ENCODE peak calls at places on chromosomes 2 and 18, in eight cellular contexts. One of them, this sample, is unnamed.

GRCh38 chr2:112644155-112644932 is 1.4 kb upstream of the SLC20A1 start:
- DNase-seq in stimulated activated naive CD8-positive, alpha-beta T cell treated with anti-CD3 and anti-CD28 coated beads, Interleukin-15, Interleukin-2, amounts not matched to agents 100 U/mL and 50 U/mL, for 24 hours: no peak
- DNase-seq in NCI-H1048: no peak
- DNase-seq in activated CD4-positive, alpha-beta T cell treated with anti-CD3 and anti-CD28 coated beads, Interleukin-2, amount 50 U/mL, for 4 hours: no peak
- DNase-seq in AG08395: no peak
- DNase-seq in GM12878: no peak
- DNase-seq in activated CD8-positive, alpha-beta memory T cell treated with anti-CD3 and anti-CD28 coated beads for 48 hours: no peak
- DNase-seq in DMS53: peak; percentile 49
- DNase-seq in this sample: no peak

GRCh38 chr18:61841709-61842108 is 51.1 kb downstream of the RNF152 start:
- DNase-seq in NCI-H1048: no peak
- DNase-seq in activated CD8-positive, alpha-beta memory T cell treated with anti-CD3 and anti-CD28 coated beads for 48 hours: no peak
- DNase-seq in GM12878: no peak
- DNase-seq in AG08395: no peak
- DNase-seq in activated CD4-positive, alpha-beta T cell treated with anti-CD3 and anti-CD28 coated beads, Interleukin-2, amount 50 U/mL, for 4 hours: no peak
- DNase-seq in stimulated activated naive CD8-positive, alpha-beta T cell treated with anti-CD3 and anti-CD28 coated beads, Interleukin-15, Interleukin-2, amounts not matched to agents 100 U/mL and 50 U/mL, for 24 hours: no peak
- DNase-seq in DMS53: no peak
- DNase-seq in this sample: no peak

GRCh38 chr18:51128533-51128932 is 68.9 kb downstream of the MEX3C start:
- DNase-seq in stimulated activated naive CD8-positive, alpha-beta T cell treated with anti-CD3 and anti-CD28 coated beads, Interleukin-15, Interleukin-2, amounts not matched to agents 100 U/mL and 50 U/mL, for 24 hours: no peak
- DNase-seq in AG08395: no peak
- DNase-seq in activated CD8-positive, alpha-beta memory T cell treated with anti-CD3 and anti-CD28 coated beads for 48 hours: no peak
- DNase-seq in activated CD4-positive, alpha-beta T cell treated with anti-CD3 and anti-CD28 coated beads, Interleukin-2, amount 50 U/mL, for 4 hours: no peak
- DNase-seq in DMS53: no peak
- DNase-seq in GM12878: no peak
- DNase-seq in NCI-H1048: no peak
- DNase-seq in this sample: no peak

GRCh38 chr2:84782717-84783442 is 98.0 kb downstream of the TRABD2A start:
- DNase-seq in NCI-H1048: no peak
- DNase-seq in stimulated activated naive CD8-positive, alpha-beta T cell treated with anti-CD3 and anti-CD28 coated beads, Interleukin-15, Interleukin-2, amounts not matched to agents 100 U/mL and 50 U/mL, for 24 hours: no peak
- DNase-seq in GM12878: no peak
- DNase-seq in activated CD4-positive, alpha-beta T cell treated with anti-CD3 and anti-CD28 coated beads, Interleukin-2, amount 50 U/mL, for 4 hours: no peak
- DNase-seq in AG08395: no peak
- DNase-seq in DMS53: no peak
- DNase-seq in activated CD8-positive, alpha-beta memory T cell treated with anti-CD3 and anti-CD28 coated beads for 48 hours: no peak
- DNase-seq in this sample: no peak

GRCh38 chr2:62266433-62267038 is 70.6 kb downstream of the B3GNT2 start:
- DNase-seq in activated CD4-positive, alpha-beta T cell treated with anti-CD3 and anti-CD28 coated beads, Interleukin-2, amount 50 U/mL, for 4 hours: no peak
- DNase-seq in activated CD8-positive, alpha-beta memory T cell treated with anti-CD3 and anti-CD28 coated beads for 48 hours: no peak
- DNase-seq in GM12878: no peak
- DNase-seq in NCI-H1048: no peak
- DNase-seq in DMS53: no peak
- DNase-seq in AG08395: peak; percentile 62
- DNase-seq in stimulated activated naive CD8-positive, alpha-beta T cell treated with anti-CD3 and anti-CD28 coated beads, Interleukin-15, Interleukin-2, amounts not matched to agents 100 U/mL and 50 U/mL, for 24 hours: no peak
- DNase-seq in this sample: no peak

GRCh38 chr2:159106105-159106504 is 137.7 kb downstream of the TANC1 start:
- DNase-seq in activated CD4-positive, alpha-beta T cell treated with anti-CD3 and anti-CD28 coated beads, Interleukin-2, amount 50 U/mL, for 4 hours: no peak
- DNase-seq in AG08395: no peak
- DNase-seq in NCI-H1048: no peak
- DNase-seq in GM12878: no peak
- DNase-seq in DMS53: no peak
- DNase-seq in activated CD8-positive, alpha-beta memory T cell treated with anti-CD3 and anti-CD28 coated beads for 48 hours: no peak
- DNase-seq in stimulated activated naive CD8-positive, alpha-beta T cell treated with anti-CD3 and anti-CD28 coated beads, Interleukin-15, Interleukin-2, amounts not matched to agents 100 U/mL and 50 U/mL, for 24 hours: no peak
- DNase-seq in this sample: no peak

GRCh38 chr2:31108887-31109286 is 29.4 kb downstream of the GALNT14 start:
- DNase-seq in activated CD4-positive, alpha-beta T cell treated with anti-CD3 and anti-CD28 coated beads, Interleukin-2, amount 50 U/mL, for 4 hours: no peak
- DNase-seq in activated CD8-positive, alpha-beta memory T cell treated with anti-CD3 and anti-CD28 coated beads for 48 hours: no peak
- DNase-seq in AG08395: no peak
- DNase-seq in NCI-H1048: no peak
- DNase-seq in stimulated activated naive CD8-positive, alpha-beta T cell treated with anti-CD3 and anti-CD28 coated beads, Interleukin-15, Interleukin-2, amounts not matched to agents 100 U/mL and 50 U/mL, for 24 hours: no peak
- DNase-seq in GM12878: no peak
- DNase-seq in DMS53: no peak
- DNase-seq in this sample: no peak

GRCh38 chr2:216206821-216207220 is 97.7 kb downstream of the XRCC5 start:
- DNase-seq in GM12878: no peak
- DNase-seq in AG08395: no peak
- DNase-seq in DMS53: no peak
- DNase-seq in activated CD4-positive, alpha-beta T cell treated with anti-CD3 and anti-CD28 coated beads, Interleukin-2, amount 50 U/mL, for 4 hours: no peak
- DNase-seq in stimulated activated naive CD8-positive, alpha-beta T cell treated with anti-CD3 and anti-CD28 coated beads, Interleukin-15, Interleukin-2, amounts not matched to agents 100 U/mL and 50 U/mL, for 24 hours: no peak
- DNase-seq in NCI-H1048: no peak
- DNase-seq in activated CD8-positive, alpha-beta memory T cell treated with anti-CD3 and anti-CD28 coated beads for 48 hours: no peak
- DNase-seq in this sample: no peak

GRCh38 chr2:231530099-231531085 is at the start of gene NMUR1:
- DNase-seq in GM12878: no peak
- DNase-seq in AG08395: peak; percentile 60
- DNase-seq in activated CD4-positive, alpha-beta T cell treated with anti-CD3 and anti-CD28 coated beads, Interleukin-2, amount 50 U/mL, for 4 hours: peak; percentile 43
- DNase-seq in NCI-H1048: no peak
- DNase-seq in activated CD8-positive, alpha-beta memory T cell treated with anti-CD3 and anti-CD28 coated beads for 48 hours: peak; percentile 59
- DNase-seq in stimulated activated naive CD8-positive, alpha-beta T cell treated with anti-CD3 and anti-CD28 coated beads, Interleukin-15, Interleukin-2, amounts not matched to agents 100 U/mL and 50 U/mL, for 24 hours: peak; percentile 83
- DNase-seq in DMS53: peak; percentile 67
- DNase-seq in this sample: no peak

GRCh38 chr2:157751462-157752058 is 122.9 kb upstream of the ACVR1C start:
- DNase-seq in AG08395: no peak
- DNase-seq in GM12878: peak; percentile 36
- DNase-seq in DMS53: peak; percentile 27
- DNase-seq in activated CD4-positive, alpha-beta T cell treated with anti-CD3 and anti-CD28 coated beads, Interleukin-2, amount 50 U/mL, for 4 hours: peak; percentile 15
- DNase-seq in stimulated activated naive CD8-positive, alpha-beta T cell treated with anti-CD3 and anti-CD28 coated beads, Interleukin-15, Interleukin-2, amounts not matched to agents 100 U/mL and 50 U/mL, for 24 hours: peak; percentile 48
- DNase-seq in NCI-H1048: no peak
- DNase-seq in activated CD8-positive, alpha-beta memory T cell treated with anti-CD3 and anti-CD28 coated beads for 48 hours: no peak
- DNase-seq in this sample: no peak

GRCh38 chr2:129882476-129882875 is 97.0 kb upstream of the RAB6C start:
- DNase-seq in DMS53: no peak
- DNase-seq in activated CD8-positive, alpha-beta memory T cell treated with anti-CD3 and anti-CD28 coated beads for 48 hours: no peak
- DNase-seq in stimulated activated naive CD8-positive, alpha-beta T cell treated with anti-CD3 and anti-CD28 coated beads, Interleukin-15, Interleukin-2, amounts not matched to agents 100 U/mL and 50 U/mL, for 24 hours: no peak
- DNase-seq in GM12878: no peak
- DNase-seq in AG08395: no peak
- DNase-seq in activated CD4-positive, alpha-beta T cell treated with anti-CD3 and anti-CD28 coated beads, Interleukin-2, amount 50 U/mL, for 4 hours: no peak
- DNase-seq in NCI-H1048: no peak
- DNase-seq in this sample: no peak

GRCh38 chr2:8193686-8194615 is 487.9 kb upstream of the ID2 start:
- DNase-seq in stimulated activated naive CD8-positive, alpha-beta T cell treated with anti-CD3 and anti-CD28 coated beads, Interleukin-15, Interleukin-2, amounts not matched to agents 100 U/mL and 50 U/mL, for 24 hours: no peak
- DNase-seq in activated CD4-positive, alpha-beta T cell treated with anti-CD3 and anti-CD28 coated beads, Interleukin-2, amount 50 U/mL, for 4 hours: no peak
- DNase-seq in AG08395: no peak
- DNase-seq in GM12878: no peak
- DNase-seq in activated CD8-positive, alpha-beta memory T cell treated with anti-CD3 and anti-CD28 coated beads for 48 hours: no peak
- DNase-seq in DMS53: peak; percentile 55
- DNase-seq in NCI-H1048: no peak
- DNase-seq in this sample: no peak

GRCh38 chr2:50769416-50769815 is 262.5 kb downstream of the NRXN1 start:
- DNase-seq in activated CD4-positive, alpha-beta T cell treated with anti-CD3 and anti-CD28 coated beads, Interleukin-2, amount 50 U/mL, for 4 hours: no peak
- DNase-seq in NCI-H1048: no peak
- DNase-seq in AG08395: no peak
- DNase-seq in DMS53: peak; percentile 22
- DNase-seq in activated CD8-positive, alpha-beta memory T cell treated with anti-CD3 and anti-CD28 coated beads for 48 hours: no peak
- DNase-seq in stimulated activated naive CD8-positive, alpha-beta T cell treated with anti-CD3 and anti-CD28 coated beads, Interleukin-15, Interleukin-2, amounts not matched to agents 100 U/mL and 50 U/mL, for 24 hours: no peak
- DNase-seq in GM12878: no peak
- DNase-seq in this sample: no peak

GRCh38 chr2:160646684-160647444 is 153.3 kb upstream of the RBMS1 start:
- DNase-seq in DMS53: no peak
- DNase-seq in GM12878: no peak
- DNase-seq in NCI-H1048: no peak
- DNase-seq in activated CD8-positive, alpha-beta memory T cell treated with anti-CD3 and anti-CD28 coated beads for 48 hours: no peak
- DNase-seq in activated CD4-positive, alpha-beta T cell treated with anti-CD3 and anti-CD28 coated beads, Interleukin-2, amount 50 U/mL, for 4 hours: no peak
- DNase-seq in AG08395: no peak
- DNase-seq in stimulated activated naive CD8-positive, alpha-beta T cell treated with anti-CD3 and anti-CD28 coated beads, Interleukin-15, Interleukin-2, amounts not matched to agents 100 U/mL and 50 U/mL, for 24 hours: no peak
- DNase-seq in this sample: peak; percentile 76

GRCh38 chr2:134258684-134259408 is 5.0 kb downstream of the MGAT5 start:
- DNase-seq in AG08395: no peak
- DNase-seq in stimulated activated naive CD8-positive, alpha-beta T cell treated with anti-CD3 and anti-CD28 coated beads, Interleukin-15, Interleukin-2, amounts not matched to agents 100 U/mL and 50 U/mL, for 24 hours: peak; percentile 41
- DNase-seq in DMS53: no peak
- DNase-seq in GM12878: no peak
- DNase-seq in activated CD8-positive, alpha-beta memory T cell treated with anti-CD3 and anti-CD28 coated beads for 48 hours: no peak
- DNase-seq in activated CD4-positive, alpha-beta T cell treated with anti-CD3 and anti-CD28 coated beads, Interleukin-2, amount 50 U/mL, for 4 hours: peak; percentile 22
- DNase-seq in NCI-H1048: no peak
- DNase-seq in this sample: no peak

GRCh38 chr2:129654331-129654730 is 325.1 kb upstream of the RAB6C start:
- DNase-seq in GM12878: no peak
- DNase-seq in activated CD8-positive, alpha-beta memory T cell treated with anti-CD3 and anti-CD28 coated beads for 48 hours: no peak
- DNase-seq in activated CD4-positive, alpha-beta T cell treated with anti-CD3 and anti-CD28 coated beads, Interleukin-2, amount 50 U/mL, for 4 hours: no peak
- DNase-seq in stimulated activated naive CD8-positive, alpha-beta T cell treated with anti-CD3 and anti-CD28 coated beads, Interleukin-15, Interleukin-2, amounts not matched to agents 100 U/mL and 50 U/mL, for 24 hours: no peak
- DNase-seq in DMS53: no peak
- DNase-seq in AG08395: no peak
- DNase-seq in NCI-H1048: no peak
- DNase-seq in this sample: no peak

GRCh38 chr18:41501848-41502247 is 453.2 kb upstream of the PIK3C3 start:
- DNase-seq in AG08395: no peak
- DNase-seq in GM12878: no peak
- DNase-seq in stimulated activated naive CD8-positive, alpha-beta T cell treated with anti-CD3 and anti-CD28 coated beads, Interleukin-15, Interleukin-2, amounts not matched to agents 100 U/mL and 50 U/mL, for 24 hours: no peak
- DNase-seq in NCI-H1048: no peak
- DNase-seq in activated CD4-positive, alpha-beta T cell treated with anti-CD3 and anti-CD28 coated beads, Interleukin-2, amount 50 U/mL, for 4 hours: no peak
- DNase-seq in DMS53: peak; percentile 79
- DNase-seq in activated CD8-positive, alpha-beta memory T cell treated with anti-CD3 and anti-CD28 coated beads for 48 hours: no peak
- DNase-seq in this sample: no peak

GRCh38 chr2:37984589-37984988 is 59.5 kb downstream of the RMDN2 start:
- DNase-seq in stimulated activated naive CD8-positive, alpha-beta T cell treated with anti-CD3 and anti-CD28 coated beads, Interleukin-15, Interleukin-2, amounts not matched to agents 100 U/mL and 50 U/mL, for 24 hours: no peak
- DNase-seq in AG08395: no peak
- DNase-seq in DMS53: no peak
- DNase-seq in GM12878: no peak
- DNase-seq in activated CD4-positive, alpha-beta T cell treated with anti-CD3 and anti-CD28 coated beads, Interleukin-2, amount 50 U/mL, for 4 hours: no peak
- DNase-seq in NCI-H1048: no peak
- DNase-seq in activated CD8-positive, alpha-beta memory T cell treated with anti-CD3 and anti-CD28 coated beads for 48 hours: no peak
- DNase-seq in this sample: no peak

GRCh38 chr18:23722646-23723045 is 33.4 kb downstream of the LAMA3 start:
- DNase-seq in activated CD4-positive, alpha-beta T cell treated with anti-CD3 and anti-CD28 coated beads, Interleukin-2, amount 50 U/mL, for 4 hours: no peak
- DNase-seq in stimulated activated naive CD8-positive, alpha-beta T cell treated with anti-CD3 and anti-CD28 coated beads, Interleukin-15, Interleukin-2, amounts not matched to agents 100 U/mL and 50 U/mL, for 24 hours: no peak
- DNase-seq in AG08395: no peak
- DNase-seq in NCI-H1048: no peak
- DNase-seq in activated CD8-positive, alpha-beta memory T cell treated with anti-CD3 and anti-CD28 coated beads for 48 hours: no peak
- DNase-seq in GM12878: no peak
- DNase-seq in DMS53: no peak
- DNase-seq in this sample: no peak

GRCh38 chr18:62730926-62731325 is 15.6 kb downstream of the PHLPP1 start:
- DNase-seq in activated CD8-positive, alpha-beta memory T cell treated with anti-CD3 and anti-CD28 coated beads for 48 hours: no peak
- DNase-seq in AG08395: no peak
- DNase-seq in stimulated activated naive CD8-positive, alpha-beta T cell treated with anti-CD3 and anti-CD28 coated beads, Interleukin-15, Interleukin-2, amounts not matched to agents 100 U/mL and 50 U/mL, for 24 hours: no peak
- DNase-seq in DMS53: no peak
- DNase-seq in NCI-H1048: no peak
- DNase-seq in activated CD4-positive, alpha-beta T cell treated with anti-CD3 and anti-CD28 coated beads, Interleukin-2, amount 50 U/mL, for 4 hours: no peak
- DNase-seq in GM12878: no peak
- DNase-seq in this sample: no peak

GRCh38 chr2:31973665-31974064 is 37.1 kb downstream of the MEMO1 start:
- DNase-seq in stimulated activated naive CD8-positive, alpha-beta T cell treated with anti-CD3 and anti-CD28 coated beads, Interleukin-15, Interleukin-2, amounts not matched to agents 100 U/mL and 50 U/mL, for 24 hours: no peak
- DNase-seq in activated CD8-positive, alpha-beta memory T cell treated with anti-CD3 and anti-CD28 coated beads for 48 hours: no peak
- DNase-seq in activated CD4-positive, alpha-beta T cell treated with anti-CD3 and anti-CD28 coated beads, Interleukin-2, amount 50 U/mL, for 4 hours: no peak
- DNase-seq in NCI-H1048: no peak
- DNase-seq in DMS53: no peak
- DNase-seq in GM12878: no peak
- DNase-seq in AG08395: no peak
- DNase-seq in this sample: no peak

GRCh38 chr2:61210332-61210981 is 48.5 kb downstream of the C2orf74 start:
- DNase-seq in stimulated activated naive CD8-positive, alpha-beta T cell treated with anti-CD3 and anti-CD28 coated beads, Interleukin-15, Interleukin-2, amounts not matched to agents 100 U/mL and 50 U/mL, for 24 hours: no peak
- DNase-seq in activated CD8-positive, alpha-beta memory T cell treated with anti-CD3 and anti-CD28 coated beads for 48 hours: no peak
- DNase-seq in AG08395: peak; percentile 55
- DNase-seq in DMS53: peak; percentile 6
- DNase-seq in NCI-H1048: no peak
- DNase-seq in GM12878: no peak
- DNase-seq in activated CD4-positive, alpha-beta T cell treated with anti-CD3 and anti-CD28 coated beads, Interleukin-2, amount 50 U/mL, for 4 hours: no peak
- DNase-seq in this sample: no peak